ENCODE peak calls at places on chromosomes 5 and 9, in seven cellular contexts. I is breast epithelium; W is aorta; P is CD8-positive, alpha-beta memory T cell; B is right atrium auricular region; Q is suprapubic skin; H is DND-41. M is an unnamed sample. For H3K4me1 and H3K9me3, the result is how much of the 10 kb centered on the place peaks cover.

GRCh38 chr5:172791291-172791690 is 20.3 kb upstream of the DUSP1 start:
- DNase-seq in I (no peak), Q (peak), B (no peak), W (no peak), P (no peak), H (no peak), M (peak)

GRCh38 chr9:134028575-134029247 is 3.4 kb downstream of the BRD3OS start:
- DNase-seq in Q (no peak), I (no peak), B (no peak), H (no peak), W (no peak), P (no peak), M (no peak)

GRCh38 chr9:18791074-18791473 is 241.9 kb downstream of the SAXO1 start:
- DNase-seq in I (no peak), B (no peak), W (no peak), Q (no peak), P (no peak), H (peak), M (no peak)

GRCh38 chr5:129904102-129904666 is at the start of gene CHSY3:
- DNase-seq in W (peak), H (no peak), I (peak), P (no peak), Q (peak), B (peak), M (peak)

GRCh38 chr9:34797367-34797766 is 87.4 kb upstream of the CCL21 start:
- DNase-seq in H (no peak), Q (no peak), P (no peak), B (no peak), W (no peak), I (no peak), M (no peak)

GRCh38 chr5:82100303-82101077 is 128.7 kb downstream of the ATG10 start:
- DNase-seq in P (no peak), W (no peak), Q (no peak), H (peak), B (no peak), I (no peak), M (no peak)

GRCh38 chr9:20557890-20558608 is 64.2 kb downstream of the MLLT3 start:
- DNase-seq in W (no peak), Q (no peak), B (no peak), P (no peak), I (no peak), H (no peak), M (no peak)

GRCh38 chr9:36401179-36401740 is 1.2 kb upstream of the RNF38 start:
- DNase-seq in Q (no peak), P (no peak), I (no peak), W (no peak), H (no peak), B (no peak), M (no peak)

GRCh38 chr5:99543841-99544240 is 615.0 kb upstream of the CHD1 start:
- DNase-seq in H (no peak), W (no peak), P (no peak), I (no peak), Q (no peak), B (no peak), M (no peak)

GRCh38 chr5:59722875-59723274 is 170.7 kb downstream of the PDE4D start:
- DNase-seq in Q (no peak), H (no peak), P (no peak), B (no peak), I (no peak), W (no peak), M (no peak)

GRCh38 chr5:1545798-1546355 is 22.1 kb upstream of the LPCAT1 start:
- DNase-seq in H (no peak), P (no peak), I (no peak), Q (no peak), B (peak), W (no peak), M (peak)

GRCh38 chr5:84265739-84266464 is 118.8 kb downstream of the EDIL3 start:
- DNase-seq in B (no peak), H (no peak), W (no peak), I (no peak), Q (no peak), P (no peak), M (no peak)

GRCh38 chr5:81631124-81631523 is 119.8 kb downstream of the SSBP2 start:
- DNase-seq in H (peak), I (no peak), Q (no peak), W (no peak), B (no peak), P (no peak), M (no peak)

GRCh38 chr5:123444016-123444415 is 20.8 kb upstream of the CEP120 start:
- DNase-seq in B (no peak), P (no peak), W (no peak), Q (no peak), I (no peak), H (no peak), M (no peak)

GRCh38 chr9:121376214-121376830 is 6.3 kb upstream of the STOM start:
- DNase-seq in H (no peak), B (no peak), Q (no peak), I (no peak), P (no peak), W (no peak), M (no peak)

GRCh38 chr5:15585826-15586591 is 86.0 kb downstream of the FBXL7 start:
- DNase-seq in W (no peak), I (no peak), H (no peak), B (no peak), P (no peak), Q (no peak), M (no peak)

GRCh38 chr5:123518111-123518510 is 6.1 kb downstream of the CSNK1G3 start:
- DNase-seq in B (no peak), W (no peak), I (no peak), Q (no peak), P (no peak), H (no peak), M (no peak)

GRCh38 chr5:62920856-62921255 is 342.2 kb downstream of the LRRC70 start:
- DNase-seq in W (no peak), B (no peak), Q (no peak), P (no peak), I (no peak), H (no peak), M (no peak)

GRCh38 chr5:40828690-40829661 is 6.0 kb downstream of the RPL37 start:
- DNase-seq in B (no peak), P (no peak), I (no peak), W (no peak), H (no peak), Q (no peak), M (no peak)

GRCh38 chr5:167853421-167853820 is 438.0 kb upstream of the WWC1 start:
- DNase-seq in B (no peak), W (no peak), H (no peak), Q (no peak), I (no peak), P (no peak), M (no peak)

GRCh38 chr5:32462618-32463017 is 18.1 kb upstream of the ZFR start:
- DNase-seq in Q (no peak), P (no peak), B (no peak), W (no peak), H (no peak), I (no peak), M (no peak)

GRCh38 chr9:223167-223566 is 8.5 kb downstream of the DOCK8 start:
- DNase-seq in I (no peak), W (no peak), Q (no peak), P (no peak), H (no peak), B (no peak), M (no peak)

GRCh38 chr9:36398745-36399144 is 1.3 kb downstream of the RNF38 start:
- DNase-seq in Q (no peak), W (no peak), P (no peak), I (no peak), B (no peak), H (no peak), M (no peak)

GRCh38 chr5:131630963-131631350 is 4.1 kb downstream of the RAPGEF6 start:
- DNase-seq in Q (no peak), W (no peak), I (no peak), B (no peak), H (no peak), P (no peak), M (no peak)
- H3K4me3 ChIP-seq in Q (no peak), W (no peak), I (no peak), B (no peak), H (no peak), P (no peak), M (no peak)

DNA sequence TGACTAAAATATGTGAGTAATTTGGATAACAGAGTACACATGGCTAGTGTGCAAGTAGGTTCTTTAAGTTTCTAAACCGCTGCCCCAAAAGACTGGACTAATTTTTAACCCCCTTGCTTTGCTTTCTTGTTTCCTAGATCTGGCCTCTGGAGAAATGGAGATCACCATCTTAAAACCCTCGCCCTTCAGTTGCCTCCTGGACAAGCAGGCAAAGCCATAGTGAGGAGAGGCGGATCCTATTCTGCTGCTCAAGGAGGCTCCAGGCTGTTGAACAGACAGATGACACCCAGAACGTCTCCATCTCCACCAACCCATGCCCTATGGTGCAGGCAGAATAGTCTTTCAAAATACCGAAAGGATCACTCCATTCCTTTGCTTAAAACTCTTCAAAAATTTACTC is 28.6 kb upstream of the ALDH1A1 start:
- DNase-seq in P (no peak), Q (no peak), B (no peak), W (no peak), H (no peak), I (no peak), M (no peak)
- H3K4me1 ChIP-seq in P (under half), Q (under half), B (under half), W (under half), H (under half), I (under half), M (under half)

GRCh38 chr9:96817973-96818372 is 36.3 kb downstream of the ZNF782 start:
- DNase-seq in W (no peak), B (no peak), I (no peak), P (no peak), Q (no peak), H (no peak), M (no peak)
- H3K9me3 ChIP-seq in W (under half), B (half or more), I (half or more), P (half or more), Q (half or more), H (under half), M (half or more)

DNA sequence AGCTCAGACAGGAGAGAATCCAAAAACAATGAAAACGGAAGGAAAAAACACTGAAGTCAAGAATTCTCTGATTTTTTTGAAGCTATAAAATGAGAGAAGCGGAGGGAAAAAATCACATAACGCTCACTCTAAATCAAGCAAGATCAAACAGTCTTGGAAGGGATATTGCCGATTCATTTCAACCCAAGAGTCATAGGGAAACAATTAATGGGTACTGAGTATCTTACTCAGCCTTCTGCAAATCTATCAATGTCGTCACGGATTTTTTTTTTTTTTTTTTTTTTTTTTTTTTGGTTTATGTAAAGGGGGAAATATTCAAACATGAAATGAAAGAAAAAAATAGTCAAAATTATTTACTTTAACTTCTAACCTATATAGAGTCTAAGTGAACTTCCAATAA is 9.5 kb downstream of the MEF2C start:
- DNase-seq in W (no peak), P (no peak), B (no peak), I (no peak), Q (no peak), H (no peak), M (no peak)
- H3K4me3 ChIP-seq in W (peak), P (no peak), B (no peak), I (no peak), Q (no peak), H (no peak), M (no peak)

M was measured in lower lobe of right lung.